ENCODE peak calls at places on chromosomes 4 and X, in four cellular contexts. P is bronchial epithelial cell, D is Kasumi-1, S is nephron progenitor cell. U is an unnamed sample.

GRCh38 chr4:153684182-153685073 is at the start of gene TLR2:
- DNase-seq in D (peak; percentile 69), P (peak; percentile 21), S (peak; percentile 60), U (peak; percentile 40)

GRCh38 chrX:105323951-105324350 is 103.5 kb upstream of the TEX13A start:
- DNase-seq in S (no peak), D (no peak), P (peak; percentile 79), U (no peak)

GRCh38 chr4:85565761-85566480 is 91.0 kb downstream of the ARHGAP24 start:
- DNase-seq in S (no peak), D (no peak), P (no peak), U (no peak)

GRCh38 chrX:121782976-121783375 is 735.6 kb downstream of the GLUD2 start:
- DNase-seq in D (no peak), P (no peak), S (no peak), U (no peak)

GRCh38 chrX:113873056-113873455 is 710.8 kb upstream of the HTR2C start:
- DNase-seq in S (no peak), P (no peak), D (no peak), U (no peak)

GRCh38 chr4:117637347-117637746 is 396.9 kb upstream of the NDST3 start:
- DNase-seq in P (peak; percentile 2), D (no peak), S (no peak), U (no peak)

GRCh38 chrX:155225774-155226173 is 9.5 kb downstream of the VBP1 start:
- DNase-seq in S (no peak), P (no peak), D (no peak), U (no peak)

GRCh38 chr4:78951862-78952472 is 12.7 kb upstream of the PAQR3 start:
- DNase-seq in S (peak; percentile 36), P (peak; percentile 42), D (peak; percentile 69), U (no peak)

GRCh38 chr4:70008771-70009170 is 13.0 kb downstream of the STATH start:
- DNase-seq in S (no peak), D (no peak), P (no peak), U (no peak)

GRCh38 chrX:20061869-20062254 is 54.8 kb downstream of the MAP7D2 start:
- DNase-seq in P (peak; percentile 13), D (no peak), S (no peak), U (no peak)

GRCh38 chr4:100795581-100795980 is 277.8 kb upstream of the EMCN start:
- DNase-seq in S (no peak), D (no peak), P (no peak), U (no peak)

GRCh38 chr4:21921526-21922180 is 26.9 kb downstream of the KCNIP4 start:
- DNase-seq in D (no peak), S (no peak), P (no peak), U (no peak)

GRCh38 chrX:82412851-82413250 is 1095.2 kb upstream of the POU3F4 start:
- DNase-seq in D (no peak), S (no peak), P (peak; percentile 16), U (no peak)

GRCh38 chr4:165813606-165814005 is 59.4 kb upstream of the TLL1 start:
- DNase-seq in P (peak; percentile 38), S (no peak), D (no peak), U (no peak)

GRCh38 chrX:3181846-3182245 is 140.6 kb downstream of the ARSF start:
- DNase-seq in S (no peak), D (no peak), P (no peak), U (no peak)

GRCh38 chr4:28228575-28228974 is 1367.9 kb downstream of the STIM2 start:
- DNase-seq in D (no peak), S (no peak), P (no peak), U (no peak)

GRCh38 chr4:22848332-22848731 is 155.6 kb downstream of the GBA3 start:
- DNase-seq in P (no peak), S (no peak), D (no peak), U (no peak)

GRCh38 chr4:149765630-149766029 is 50.0 kb downstream of the IQCM start:
- DNase-seq in P (peak; percentile 73), D (peak; percentile 55), S (no peak), U (no peak)

GRCh38 chr4:174358823-174359222 is 75.1 kb downstream of the CEP44 start:
- DNase-seq in S (no peak), D (peak; percentile 29), P (peak; percentile 94), U (no peak)

GRCh38 chr4:108804648-108805273 is 41.9 kb upstream of the ETNPPL start:
- DNase-seq in P (no peak), D (no peak), S (no peak), U (no peak)

GRCh38 chrX:154013001-154013421 is 6.7 kb downstream of the IRAK1 start:
- DNase-seq in P (no peak), S (no peak), D (no peak), U (no peak)

GRCh38 chr4:181278941-181279340 is 964.3 kb upstream of the TENM3 start:
- DNase-seq in S (no peak), P (peak; percentile 21), D (no peak), U (no peak)

GRCh38 chr4:113499696-113500095 is 261.8 kb downstream of the CAMK2D start:
- DNase-seq in S (no peak), P (peak; percentile 67), D (no peak), U (no peak)

GRCh38 chr4:1255151-1255550 is 6.2 kb upstream of the CTBP1 start:
- DNase-seq in D (no peak), S (no peak), P (peak; percentile 40), U (no peak)

GRCh38 chrX:123487226-123487625 is 245.6 kb downstream of the THOC2 start:
- DNase-seq in D (no peak), P (no peak), S (no peak), U (no peak)

GRCh38 chrX:63281465-63281864 is 69.7 kb downstream of the SPIN4 start:
- DNase-seq in S (no peak), D (no peak), P (no peak), U (no peak)

GRCh38 chrX:96729053-96729452 is 44.4 kb downstream of the DIAPH2 start:
- DNase-seq in P (no peak), D (no peak), S (no peak), U (no peak)

GRCh38 chr4:129455462-129455861 is 359.5 kb downstream of the C4orf33 start:
- DNase-seq in D (no peak), S (no peak), P (no peak), U (no peak)

GRCh38 chr4:99815597-99816011 is 1.0 kb upstream of the DAPP1 start:
- DNase-seq in S (no peak), D (no peak), P (peak; percentile 100), U (no peak)

GRCh38 chr4:157994863-157995262 is 178.0 kb downstream of the GASK1B start:
- DNase-seq in S (no peak), P (peak; percentile 62), D (no peak), U (no peak)

GRCh38 chr4:2793920-2794706 is 1.2 kb downstream of the SH3BP2 start:
- DNase-seq in P (peak; percentile 25), S (no peak), D (peak; percentile 27), U (peak; percentile 24)

GRCh38 chrX:110847334-110847733 is 51.7 kb upstream of the CHRDL1 start:
- DNase-seq in S (peak; percentile 38), D (peak; percentile 54), P (peak; percentile 54), U (no peak)

GRCh38 chrX:48076343-48076742 is 4.9 kb upstream of the ZNF630 start:
- DNase-seq in S (no peak), D (no peak), P (no peak), U (no peak)

U was measured in uterus.